ENCODE peak calls at places on chromosomes 12 and 14, in four cellular contexts. P is cardiac fibroblast, R is D341Med, N is PC-9. U is an unnamed sample.

GRCh38 chr14:89303452-89304435 is 113.3 kb downstream of the FOXN3 start:
- DNase-seq in N (no peak), R (no peak), P (peak), U (peak)

GRCh38 chr12:9115731-9116689 is at the start of gene A2M:
- DNase-seq in P (no peak), N (no peak), R (no peak), U (no peak)

GRCh38 chr14:39240769-39241168 is 7.1 kb downstream of the MIA2 start:
- DNase-seq in P (no peak), R (no peak), N (no peak), U (no peak)

GRCh38 chr12:87930033-87930432 is 99.2 kb downstream of the C12orf50 start:
- DNase-seq in N (no peak), R (no peak), P (peak), U (peak)

GRCh38 chr14:60008042-60008441 is 83.7 kb upstream of the PCNX4 start:
- DNase-seq in N (no peak), R (no peak), P (peak), U (no peak)

GRCh38 chr14:75604979-75605825 is 26.8 kb downstream of the FLVCR2 start:
- DNase-seq in N (no peak), R (no peak), P (peak), U (no peak)

GRCh38 chr14:72516936-72517408 is 376.9 kb downstream of the DPF3 start:
- DNase-seq in P (peak), R (peak), N (no peak), U (peak)

GRCh38 chr14:61266436-61267220 is 14.5 kb downstream of the TMEM30B start:
- DNase-seq in R (no peak), P (no peak), N (no peak), U (no peak)

GRCh38 chr12:22100952-22101748 is 55.1 kb downstream of the CMAS start:
- DNase-seq in N (peak), P (peak), R (peak), U (peak)

GRCh38 chr14:38342803-38343202 is 86.9 kb upstream of the CLEC14A start:
- DNase-seq in R (no peak), P (peak), N (peak), U (peak)

U was measured in T1000.